ENCODE peak calls at places on chromosomes 5 and 9, in ten cellular contexts. P is GM23338, R is PC-3, O is Panc1, H is psoas muscle, E is HCT116, S is astrocyte of the spinal cord, V is fibroblast of villous mesenchyme, I is trophoblast cell, L is fibroblast of lung. A is an unnamed sample.

GRCh38 chr5:167964529-167964928 is 326.9 kb upstream of the WWC1 start:
- DNase-seq in P (peak), R (no peak), O (no peak), H (no peak), E (no peak), S (no peak), V (no peak), I (no peak), L (no peak), A (no peak)

GRCh38 chr5:57033103-57033502 is 81.2 kb upstream of the MIER3 start:
- DNase-seq in P (no peak), R (peak), O (no peak), H (no peak), E (peak), S (no peak), V (no peak), I (no peak), L (no peak), A (no peak)

GRCh38 chr5:92468307-92468706 is 1085.2 kb upstream of the ARRDC3 start:
- DNase-seq in P (no peak), R (no peak), O (no peak), H (no peak), E (no peak), S (no peak), V (peak), I (no peak), L (no peak), A (no peak)

GRCh38 chr9:114224247-114224610 is 68.9 kb downstream of the COL27A1 start:
- DNase-seq in P (peak), R (peak), O (peak), H (no peak), E (no peak), S (peak), V (no peak), I (no peak), L (peak), A (no peak)

GRCh38 chr9:22158983-22159382 is 149.9 kb upstream of the CDKN2B start:
- DNase-seq in P (no peak), R (peak), O (no peak), H (peak), E (peak), S (peak), V (peak), I (peak), L (peak), A (peak)

GRCh38 chr9:114454652-114455051 is 50.6 kb downstream of the WHRN start:
- DNase-seq in P (no peak), R (no peak), O (no peak), H (no peak), E (no peak), S (no peak), V (no peak), I (no peak), L (no peak), A (no peak)

GRCh38 chr5:138504799-138505198 is 38.2 kb downstream of the ETF1 start:
- DNase-seq in P (no peak), R (peak), O (no peak), H (no peak), E (no peak), S (no peak), V (no peak), I (no peak), L (no peak), A (no peak)

GRCh38 chr5:30401479-30402058 is 791.9 kb upstream of the CDH6 start:
- DNase-seq in P (peak), R (peak), O (peak), H (no peak), E (no peak), S (peak), V (no peak), I (peak), L (peak), A (no peak)

DNA sequence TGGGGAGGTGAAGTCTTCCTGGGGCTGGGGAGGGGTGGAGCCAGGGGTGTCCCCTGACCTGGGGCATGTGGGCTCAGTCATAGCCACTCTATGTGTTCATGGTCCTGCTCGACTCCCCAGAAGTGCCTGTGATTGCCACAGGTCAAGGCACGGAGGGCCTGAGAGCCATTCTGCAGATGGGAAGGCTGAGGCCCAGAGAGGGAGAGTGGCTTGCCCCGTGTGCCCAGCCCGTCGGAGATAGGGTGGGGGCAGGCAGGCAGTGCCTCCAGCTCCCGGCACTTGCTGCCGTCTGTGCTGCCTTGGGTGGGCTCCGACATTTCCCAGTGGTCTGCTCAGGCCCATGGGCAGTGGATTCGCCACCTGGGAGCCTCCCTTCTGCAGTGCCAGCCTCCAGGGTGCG is 74.0 kb downstream of the RXRA start:
- DNase-seq in P (no peak), R (no peak), O (no peak), H (no peak), E (no peak), S (no peak), V (no peak), I (no peak), L (no peak), A (no peak)
- H3K4me3 ChIP-seq in P (no peak), R (no peak), O (no peak), H (no peak), E (no peak), S (no peak), V (no peak), I (no peak), L (no peak), A (no peak)

DNA sequence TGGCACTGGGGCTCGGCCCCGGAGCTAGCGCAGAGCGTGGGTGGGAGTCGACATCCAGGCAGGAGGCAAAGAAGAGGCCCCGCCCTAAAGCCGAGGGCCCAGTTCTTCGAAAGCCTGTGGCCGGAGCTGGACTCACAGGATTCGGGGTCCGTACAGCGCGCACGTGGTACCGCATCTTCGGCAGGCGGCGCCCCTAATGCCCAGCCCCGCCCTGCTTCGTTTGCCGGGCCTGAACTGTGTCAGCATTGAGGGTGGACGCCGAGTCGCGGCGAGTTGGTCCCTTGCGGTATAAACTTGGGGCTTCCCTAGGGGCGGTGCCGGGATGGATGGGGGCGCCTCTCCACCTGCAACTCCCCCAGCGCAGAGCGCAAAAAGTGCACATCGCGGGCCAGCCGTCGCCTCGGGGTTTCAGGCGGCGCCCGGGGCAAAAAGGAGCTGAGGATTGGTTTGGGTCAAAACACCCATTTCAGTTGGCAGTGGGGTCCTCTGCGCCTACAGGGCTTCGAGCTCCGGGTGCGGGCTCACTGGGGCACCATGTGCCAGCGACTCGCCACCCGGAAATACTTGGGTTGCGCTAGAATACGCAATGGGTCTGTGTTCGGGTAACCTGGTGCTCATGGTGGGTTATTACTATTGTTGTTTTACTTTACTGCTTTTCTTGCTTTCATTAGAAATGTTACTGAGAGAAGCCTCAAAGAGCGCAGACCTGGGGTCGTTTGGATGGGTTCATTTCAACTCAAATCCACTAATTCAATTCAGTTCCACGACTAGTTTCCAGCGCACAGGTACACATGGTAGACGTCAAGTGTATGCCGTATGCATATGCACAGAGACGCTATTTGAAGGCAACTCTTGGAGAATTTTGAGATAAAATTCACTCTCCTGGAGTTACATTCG is 3.9 kb upstream of the PAX5 start:
- DNase-seq in P (peak), R (no peak), O (no peak), H (no peak), E (no peak), S (no peak), V (no peak), I (no peak), L (no peak), A (no peak)
- H3K4me3 ChIP-seq in P (peak), R (no peak), O (peak), H (peak), E (no peak), S (no peak), V (peak), I (no peak), L (no peak), A (no peak)

DNA sequence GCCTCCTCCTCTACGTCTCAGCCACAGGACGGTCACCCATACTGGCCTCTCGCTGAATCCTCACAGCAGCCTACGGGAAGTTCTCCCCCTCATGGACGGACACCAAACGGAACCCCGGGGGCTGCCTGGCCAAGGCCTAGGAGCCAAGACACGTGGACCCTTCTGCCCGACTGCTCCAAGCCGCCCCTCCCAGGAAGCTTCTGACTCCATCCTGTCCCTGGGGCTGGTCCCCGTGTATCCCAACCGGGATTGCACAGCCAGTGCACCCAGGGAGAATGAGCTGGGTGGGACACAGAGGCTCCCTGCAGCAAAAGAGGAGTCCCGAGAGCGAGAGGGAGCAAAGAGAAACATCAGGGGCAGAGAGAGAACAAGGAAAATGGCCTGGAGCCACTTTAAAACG is 3.2 kb downstream of the FAM78A start:
- DNase-seq in P (no peak), R (no peak), O (no peak), H (peak), E (no peak), S (no peak), V (no peak), I (peak), L (no peak), A (no peak)
- H3K4me3 ChIP-seq in P (no peak), R (no peak), O (no peak), H (peak), E (no peak), S (no peak), V (no peak), I (no peak), L (no peak), A (no peak)

GRCh38 chr9:131270171-131271015 is 5.9 kb downstream of the FAM78A start:
- DNase-seq in P (no peak), R (no peak), O (no peak), H (peak), E (no peak), S (no peak), V (no peak), I (peak), L (no peak), A (no peak)
- H3K4me3 ChIP-seq in P (no peak), R (no peak), O (no peak), H (peak), E (no peak), S (no peak), V (no peak), I (no peak), L (no peak), A (no peak)

DNA sequence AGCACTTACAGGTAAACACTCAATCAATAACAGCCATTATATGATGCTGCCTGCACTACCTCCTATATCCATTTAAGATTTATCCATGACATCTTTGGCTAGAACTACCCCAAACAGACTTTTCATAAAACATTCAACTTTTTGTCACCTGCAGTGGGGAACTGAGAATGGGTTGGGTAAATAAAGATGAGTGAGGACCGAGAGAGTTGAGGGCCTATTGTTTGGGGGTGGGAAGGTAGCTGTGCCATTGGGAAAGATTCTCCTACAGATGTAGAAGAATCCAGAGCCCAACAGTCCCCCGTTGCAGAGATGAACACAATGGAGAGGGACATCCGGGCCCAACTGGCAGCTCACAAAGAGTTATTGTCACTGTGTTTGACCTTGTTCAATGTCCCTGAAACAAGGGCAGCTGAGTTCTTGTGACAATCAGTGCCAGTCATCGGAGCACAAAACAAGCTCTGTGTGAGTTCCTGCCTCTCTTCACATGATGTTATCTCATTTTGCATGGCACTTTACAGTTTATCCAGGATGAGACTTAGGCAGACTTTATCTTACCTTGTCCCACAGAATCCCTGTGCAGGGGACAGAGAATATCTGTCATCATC is 11.5 kb upstream of the SLC31A2 start:
- DNase-seq in P (no peak), R (no peak), O (no peak), H (no peak), E (no peak), S (no peak), V (no peak), I (no peak), L (no peak), A (no peak)
- H3K4me3 ChIP-seq in P (no peak), R (no peak), O (no peak), H (no peak), E (no peak), S (no peak), V (no peak), I (no peak), L (no peak), A (no peak)

GRCh38 chr5:135041145-135041587 is 7.1 kb upstream of the PITX1 start:
- DNase-seq in P (no peak), R (no peak), O (no peak), H (no peak), E (no peak), S (no peak), V (no peak), I (no peak), L (no peak), A (no peak)
- H3K4me3 ChIP-seq in P (peak), R (no peak), O (no peak), H (no peak), E (no peak), S (no peak), V (no peak), I (no peak), L (no peak), A (no peak)

GRCh38 chr5:91016322-91016721 is 366.8 kb downstream of the ARRDC3 start:
- DNase-seq in P (no peak), R (no peak), O (no peak), H (no peak), E (no peak), S (no peak), V (no peak), I (no peak), L (no peak), A (no peak)
- H3K4me3 ChIP-seq in P (no peak), R (no peak), O (no peak), H (peak), E (no peak), S (no peak), V (no peak), I (no peak), L (no peak), A (no peak)

GRCh38 chr5:82403724-82404123 is 125.6 kb upstream of the RPS23 start:
- DNase-seq in P (no peak), R (no peak), O (no peak), H (no peak), E (no peak), S (no peak), V (no peak), I (no peak), L (no peak), A (no peak)

GRCh38 chr5:82405166-82405565 is 127.0 kb upstream of the RPS23 start:
- DNase-seq in P (no peak), R (peak), O (no peak), H (no peak), E (no peak), S (peak), V (no peak), I (no peak), L (peak), A (no peak)

GRCh38 chr5:82404382-82404945 is 126.3 kb upstream of the RPS23 start:
- DNase-seq in P (no peak), R (no peak), O (no peak), H (no peak), E (no peak), S (peak), V (no peak), I (no peak), L (no peak), A (no peak)

GRCh38 chr5:82406200-82406773 is 128.1 kb upstream of the RPS23 start:
- DNase-seq in P (peak), R (peak), O (no peak), H (no peak), E (no peak), S (peak), V (peak), I (peak), L (peak), A (peak)

DNA sequence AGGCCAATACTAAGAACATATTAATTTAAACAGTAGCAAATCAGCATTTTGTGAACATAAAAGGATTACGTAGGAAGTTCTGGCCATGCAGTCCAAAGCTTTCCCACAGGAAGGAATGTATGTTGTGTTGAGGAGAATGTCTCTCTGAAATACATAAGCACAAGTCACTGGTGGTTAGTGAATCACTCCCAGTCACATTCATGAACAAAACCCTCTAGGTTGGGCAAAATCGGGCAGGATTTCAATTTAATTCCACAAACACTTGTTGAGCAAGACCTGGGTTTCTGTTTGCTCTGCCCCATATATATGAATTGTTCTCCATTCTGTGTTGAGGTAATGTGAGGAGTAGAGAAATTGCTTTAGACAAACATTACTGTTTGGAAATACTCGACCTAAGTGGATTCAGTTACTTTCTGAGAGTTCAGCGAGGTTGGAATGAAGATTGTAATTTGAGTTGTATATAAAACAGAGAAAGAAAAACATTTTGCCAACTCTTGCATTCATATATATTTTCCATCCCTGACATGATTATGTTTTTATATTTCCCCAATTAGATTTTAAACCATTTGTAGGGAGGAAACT is 127.6 kb upstream of the RPS23 start:
- DNase-seq in P (no peak), R (peak), O (no peak), H (no peak), E (no peak), S (peak), V (peak), I (peak), L (peak), A (peak)
- H3K4me3 ChIP-seq in P (no peak), R (peak), O (no peak), H (no peak), E (no peak), S (no peak), V (no peak), I (no peak), L (no peak), A (no peak)

GRCh38 chr9:94903961-94904421 is 177.5 kb downstream of the AOPEP start:
- DNase-seq in P (no peak), R (no peak), O (no peak), H (no peak), E (no peak), S (no peak), V (no peak), I (peak), L (no peak), A (no peak)
- H3K4me3 ChIP-seq in P (no peak), R (no peak), O (no peak), H (no peak), E (no peak), S (no peak), V (no peak), I (no peak), L (no peak), A (no peak)

A was measured in AG09309.